ENCODE peak calls at places on chromosomes 2 and 18, in eight cellular contexts. M is IMR-90; D is choroid plexus epithelial cell; F is SIG-M5; E is fibroblast of mammary gland; B is HFF-Myc; C is activated CD4-positive, alpha-beta T cell treated with anti-CD3 and anti-CD28 coated beads, Interleukin-2, amount 50 U/mL, for 24 hours; Q is NB4. P is an unnamed sample.

GRCh38 chr2:209773377-209773776 is 1.7 kb downstream of the UNC80 start:
- DNase-seq in C (no peak), F (no peak), D (no peak), M (no peak), Q (no peak), E (no peak), B (no peak), P (no peak)

GRCh38 chr2:106649306-106649705 is 162.1 kb downstream of the CD8B2 start:
- DNase-seq in M (no peak), Q (peak), F (no peak), D (peak), B (no peak), C (no peak), E (no peak), P (no peak)

GRCh38 chr2:223597071-223597470 is 5.1 kb downstream of the SCG2 start:
- DNase-seq in M (peak), C (no peak), D (no peak), E (peak), Q (no peak), F (no peak), B (no peak), P (no peak)

GRCh38 chr18:24869285-24869684 is 408.8 kb downstream of the HRH4 start:
- DNase-seq in B (no peak), C (no peak), F (no peak), Q (no peak), D (no peak), M (no peak), E (no peak), P (no peak)

GRCh38 chr2:152189622-152190495 is 14.3 kb upstream of the STAM2 start:
- DNase-seq in E (peak), Q (peak), D (peak), M (peak), C (no peak), B (peak), F (no peak), P (no peak)

GRCh38 chr2:120053891-120054290 is 41.0 kb downstream of the EPB41L5 start:
- DNase-seq in F (no peak), B (no peak), M (peak), Q (no peak), D (no peak), C (no peak), E (peak), P (no peak)

GRCh38 chr2:62302763-62303435 is 107.0 kb downstream of the B3GNT2 start:
- DNase-seq in F (no peak), D (no peak), C (no peak), B (no peak), M (no peak), Q (peak), E (no peak), P (no peak)

GRCh38 chr2:202115385-202116060 is 42.5 kb downstream of the KIAA2012 start:
- DNase-seq in M (peak), C (no peak), Q (no peak), F (no peak), E (peak), D (peak), B (peak), P (no peak)

GRCh38 chr2:120617055-120617454 is 118.6 kb upstream of the GLI2 start:
- DNase-seq in C (no peak), E (peak), D (no peak), Q (peak), B (no peak), F (no peak), M (no peak), P (no peak)

GRCh38 chr18:79935499-79935898 is 16.0 kb downstream of the SLC66A2 start:
- DNase-seq in M (no peak), E (no peak), B (no peak), D (no peak), C (no peak), F (no peak), Q (no peak), P (no peak)

GRCh38 chr2:120938132-120938771 is 202.6 kb downstream of the GLI2 start:
- DNase-seq in Q (no peak), M (no peak), D (no peak), F (no peak), C (no peak), E (no peak), B (no peak), P (no peak)

GRCh38 chr2:195319112-195319460 is 337.9 kb upstream of the SLC39A10 start:
- DNase-seq in D (peak), B (no peak), F (no peak), M (peak), C (no peak), E (peak), Q (no peak), P (no peak)

GRCh38 chr2:226355600-226355999 is 444.0 kb downstream of the IRS1 start:
- DNase-seq in C (no peak), D (no peak), Q (no peak), M (no peak), E (no peak), F (no peak), B (no peak), P (no peak)

GRCh38 chr2:63888490-63889402 is 47.0 kb downstream of the UGP2 start:
- DNase-seq in E (peak), Q (peak), B (peak), M (peak), D (peak), C (no peak), F (no peak), P (no peak)

GRCh38 chr18:3603460-3604259 is 153.7 kb downstream of the TGIF1 start:
- DNase-seq in M (peak), E (peak), Q (peak), F (peak), B (peak), D (peak), C (no peak), P (peak)

GRCh38 chr2:117470311-117471095 is 344.0 kb upstream of the DDX18 start:
- DNase-seq in E (peak), F (no peak), D (no peak), B (peak), M (no peak), Q (peak), C (no peak), P (peak)

GRCh38 chr2:46849741-46850474 is 65.7 kb downstream of the MCFD2 start:
- DNase-seq in F (no peak), C (no peak), E (peak), M (peak), Q (no peak), B (no peak), D (peak), P (no peak)

GRCh38 chr2:165016772-165017411 is 61.6 kb upstream of the SLC38A11 start:
- DNase-seq in Q (peak), E (peak), F (no peak), M (peak), C (no peak), B (no peak), D (peak), P (no peak)

GRCh38 chr2:168397629-168398028 is 58.4 kb upstream of the CERS6 start:
- DNase-seq in D (no peak), B (no peak), E (peak), M (no peak), Q (no peak), F (no peak), C (no peak), P (no peak)

GRCh38 chr2:101479328-101479727 is 4.4 kb upstream of the RFX8 start:
- DNase-seq in F (no peak), E (no peak), D (no peak), C (no peak), B (no peak), Q (no peak), M (peak), P (no peak)

GRCh38 chr2:65662654-65663432 is 230.4 kb upstream of the SPRED2 start:
- DNase-seq in B (peak), M (peak), C (no peak), Q (peak), E (peak), D (peak), F (no peak), P (no peak)

GRCh38 chr2:64727013-64727767 is 73.5 kb upstream of the SERTAD2 start:
- DNase-seq in C (no peak), D (no peak), E (no peak), B (no peak), Q (peak), F (peak), M (no peak), P (no peak)